ENCODE peak calls at places on chromosomes 5 and 9, in ten cellular contexts. F is lower leg skin, J is suprapubic skin, R is cardiac muscle cell, Q is endothelial cell of umbilical vein, T is PC-3, A is choroid plexus epithelial cell, C is astrocyte of the spinal cord, X is lower lobe of right lung, L is WERI-Rb-1. P is an unnamed sample.

GRCh38 chr9:22005083-22005699 is 3.9 kb downstream of the CDKN2B start:
- DNase-seq in J (peak; percentile 48), C (peak; percentile 52), A (peak; percentile 69), L (no peak), X (no peak), Q (peak; percentile 33), R (peak; percentile 13), T (no peak), F (no peak), P (peak; percentile 36)

GRCh38 chr9:75265525-75265972 is 177.2 kb downstream of the OSTF1 start:
- DNase-seq in J (no peak), F (peak; percentile 23), X (no peak), A (peak; percentile 71), Q (peak; percentile 52), L (peak; percentile 52), R (peak; percentile 69), C (peak; percentile 48), T (peak; percentile 56), P (peak; percentile 63)

GRCh38 chr9:83701769-83702168 is 6.0 kb downstream of the UBQLN1 start:
- DNase-seq in J (no peak), X (no peak), C (peak; percentile 75), T (peak; percentile 55), R (no peak), Q (peak; percentile 88), L (no peak), F (no peak), A (peak; percentile 88), P (peak; percentile 65)

GRCh38 chr9:107548298-107549142 is 59.0 kb upstream of the KLF4 start:
- DNase-seq in T (peak; percentile 89), R (no peak), F (peak; percentile 62), L (no peak), A (peak; percentile 96), Q (peak; percentile 80), X (no peak), J (peak; percentile 80), C (peak; percentile 95), P (peak; percentile 96)

GRCh38 chr5:134138416-134139376 is 24.2 kb downstream of the TCF7 start:
- DNase-seq in Q (no peak), J (peak; percentile 41), F (no peak), C (peak; percentile 53), L (peak; percentile 5), X (peak; percentile 30), R (no peak), A (peak; percentile 23), T (peak; percentile 75), P (no peak)

GRCh38 chr5:23977996-23978395 is 470.6 kb downstream of the PRDM9 start:
- DNase-seq in T (peak; percentile 29), C (no peak), L (peak; percentile 62), R (no peak), Q (no peak), F (no peak), A (no peak), X (no peak), J (no peak), P (no peak)

GRCh38 chr9:80557256-80557655 is 985.5 kb downstream of the TLE4 start:
- DNase-seq in R (no peak), A (peak; percentile 77), C (no peak), T (no peak), F (no peak), Q (no peak), L (no peak), X (no peak), J (no peak), P (no peak)

GRCh38 chr5:116359575-116359974 is 215.0 kb downstream of the SEMA6A start:
- DNase-seq in X (no peak), Q (peak; percentile 40), R (no peak), C (no peak), F (no peak), A (peak; percentile 31), T (no peak), J (no peak), L (no peak), P (no peak)

GRCh38 chr5:141605523-141606277 is 13.1 kb downstream of the DIAPH1 start:
- DNase-seq in L (no peak), C (peak; percentile 38), T (no peak), Q (peak; percentile 88), J (no peak), R (no peak), A (peak; percentile 53), F (peak; percentile 77), X (peak; percentile 59), P (peak; percentile 89)

GRCh38 chr5:168971100-168971499 is 329.8 kb downstream of the SLIT3 start:
- DNase-seq in Q (no peak), C (no peak), T (no peak), J (no peak), L (no peak), X (no peak), R (no peak), A (no peak), F (no peak), P (no peak)

GRCh38 chr9:81092057-81092456 is 597.3 kb downstream of the TLE1 start:
- DNase-seq in F (no peak), A (no peak), L (no peak), R (no peak), J (no peak), T (no peak), C (no peak), Q (no peak), X (no peak), P (no peak)

GRCh38 chr9:73655363-73655762 is 503.7 kb downstream of the ANXA1 start:
- DNase-seq in T (no peak), R (no peak), Q (no peak), F (no peak), J (no peak), L (no peak), A (no peak), C (no peak), X (no peak), P (no peak)

GRCh38 chr9:73655831-73656230 is 504.2 kb downstream of the ANXA1 start:
- DNase-seq in T (no peak), C (no peak), X (no peak), F (no peak), L (no peak), A (no peak), R (no peak), Q (no peak), J (no peak), P (no peak)
- H3K4me3 ChIP-seq in T (no peak overlapping the region), C (no peak overlapping the region), X (no peak overlapping the region), F (no peak overlapping the region), L (no peak overlapping the region), A (no peak overlapping the region), R (no peak overlapping the region), Q (no peak overlapping the region), J (no peak overlapping the region), P (no peak overlapping the region)

GRCh38 chr5:35171108-35171507 is 59.2 kb downstream of the PRLR start:
- DNase-seq in X (no peak), T (no peak), L (no peak), R (no peak), Q (no peak), J (no peak), A (no peak), F (no peak), C (no peak), P (no peak)

GRCh38 chr5:35162848-35163770 is 67.2 kb downstream of the PRLR start:
- DNase-seq in C (no peak), X (no peak), F (no peak), T (no peak), A (no peak), L (no peak), Q (no peak), J (no peak), R (no peak), P (no peak)

GRCh38 chr5:35161637-35162248 is 68.5 kb downstream of the PRLR start:
- DNase-seq in R (no peak), L (no peak), X (no peak), A (no peak), T (no peak), C (no peak), F (no peak), J (no peak), Q (no peak), P (no peak)

GRCh38 chr5:35164860-35165542 is 65.3 kb downstream of the PRLR start:
- DNase-seq in J (no peak), T (no peak), C (no peak), A (no peak), R (no peak), F (no peak), Q (no peak), L (no peak), X (no peak), P (no peak)

DNA sequence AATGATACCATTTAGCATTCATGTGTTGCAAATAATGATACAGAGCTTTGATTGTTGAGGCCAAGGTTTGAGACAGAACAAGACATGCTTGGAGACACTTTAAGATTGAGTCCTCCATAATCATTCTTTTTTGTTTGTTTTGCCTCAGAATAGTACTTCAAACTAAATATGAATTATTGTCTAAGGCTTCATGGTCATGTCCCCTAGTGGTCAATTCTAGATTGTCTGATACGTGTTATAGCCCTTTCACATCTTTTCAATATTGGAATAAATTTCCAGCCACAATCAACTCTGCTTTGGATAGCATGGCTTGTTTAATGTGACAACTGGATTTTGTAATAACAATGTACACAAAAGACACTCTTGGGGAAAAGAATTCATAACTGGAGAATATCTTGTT is 64.2 kb downstream of the PRLR start:
- DNase-seq in C (no peak), X (no peak), F (no peak), A (peak; percentile 31), L (no peak), T (peak; percentile 10), R (no peak), Q (no peak), J (no peak), P (no peak)
- TF ChIP-seq CTCF in C (no peak), X (no peak), F (no peak), A (peak; percentile 48), L (no peak), T (peak; percentile 57), R (peak; percentile 14), Q (no peak), J (no peak), P (peak; percentile 26)

GRCh38 chr9:5510360-5510931 is at the start of gene PDCD1LG2:
- DNase-seq in L (no peak), C (peak; percentile 81), R (no peak), Q (peak; percentile 69), X (no peak), T (peak; percentile 69), F (no peak), J (no peak), A (peak; percentile 77), P (peak; percentile 82)
- H3K4me3 ChIP-seq in L (no peak within 1 kb of the TSS), C (peak within 1 kb of the TSS; percentile 25), R (no peak within 1 kb of the TSS), Q (peak within 1 kb of the TSS; percentile 2), X (peak within 1 kb of the TSS; percentile 47), T (peak within 1 kb of the TSS; percentile 59), F (no peak within 1 kb of the TSS), J (peak within 1 kb of the TSS; percentile 28), A (peak within 1 kb of the TSS; percentile 52), P (peak within 1 kb of the TSS; percentile 47)

GRCh38 chr5:21823076-21823574 is 1030.0 kb downstream of the CDH12 start:
- DNase-seq in X (no peak), C (no peak), T (peak; percentile 35), J (no peak), F (no peak), L (no peak), Q (peak; percentile 62), R (no peak), A (peak; percentile 34), P (peak; percentile 13)

GRCh38 chr5:21823588-21823987 is 1029.6 kb downstream of the CDH12 start:
- DNase-seq in L (no peak), A (peak; percentile 61), Q (peak; percentile 81), X (no peak), F (no peak), J (no peak), C (peak; percentile 17), T (peak; percentile 60), R (no peak), P (peak; percentile 39)

GRCh38 chr5:21820527-21820926 is 1032.6 kb downstream of the CDH12 start:
- DNase-seq in T (no peak), L (no peak), Q (no peak), F (no peak), A (no peak), X (no peak), R (no peak), C (no peak), J (no peak), P (no peak)

GRCh38 chr5:21817668-21818419 is 1035.3 kb downstream of the CDH12 start:
- DNase-seq in Q (peak; percentile 21), J (no peak), X (no peak), A (peak; percentile 44), T (peak; percentile 63), F (no peak), C (peak; percentile 19), L (no peak), R (no peak), P (peak; percentile 28)
- TF ChIP-seq CTCF in Q (no peak), J (no peak), X (peak; percentile 24), A (peak; percentile 43), T (peak; percentile 74), F (no peak), C (peak; percentile 23), L (no peak), R (peak; percentile 36), P (peak; percentile 33)